ENCODE peak calls at places on chromosome 12, in nine cellular contexts. A is H9, W is Karpas-422, G is heart right ventricle, L is suprapubic skin, Q is right cardiac atrium, S is ovary, I is lung, Z is adrenal gland. O is an unnamed sample. For H3K4me1 and H3K27me3, the result is how much of the 10 kb centered on the place peaks cover.

GRCh38 chr12:81450920-81451739 is 308.0 kb downstream of the PPFIA2 start:
- DNase-seq in A (peak), W (peak), G (no peak), L (no peak), Q (no peak), S (no peak), I (peak), Z (no peak), O (peak)

GRCh38 chr12:124625867-124626675 is 58.7 kb upstream of the NCOR2 start:
- DNase-seq in A (no peak), W (no peak), G (peak), L (peak), Q (peak), S (peak), I (peak), Z (peak), O (peak)

GRCh38 chr12:131096681-131097181 is 143.0 kb downstream of the ADGRD1 start:
- DNase-seq in A (peak), W (no peak), G (peak), L (peak), Q (no peak), S (peak), I (no peak), Z (peak), O (no peak)

GRCh38 chr12:108106599-108106998 is 22.5 kb upstream of the WSCD2 start:
- DNase-seq in A (no peak), W (no peak), G (no peak), L (no peak), Q (no peak), S (no peak), I (no peak), Z (no peak), O (no peak)

GRCh38 chr12:32611986-32612385 is 67.1 kb upstream of the DNM1L start:
- DNase-seq in A (no peak), W (no peak), G (no peak), L (no peak), Q (peak), S (no peak), I (no peak), Z (no peak), O (no peak)

GRCh38 chr12:66638666-66639065 is 40.2 kb downstream of the GRIP1 start:
- DNase-seq in A (no peak), W (no peak), G (no peak), L (no peak), Q (no peak), S (no peak), I (no peak), Z (no peak), O (peak)

GRCh38 chr12:132617822-132618682 is 524 bp upstream of the P2RX2 start:
- DNase-seq in A (peak), W (no peak), G (no peak), L (no peak), Q (no peak), S (no peak), I (no peak), Z (no peak), O (no peak)

GRCh38 chr12:10190558-10191388 is 11.9 kb downstream of the TMEM52B start:
- DNase-seq in A (peak), W (peak), G (peak), L (no peak), Q (peak), S (no peak), I (peak), Z (peak), O (peak)

GRCh38 chr12:88897723-88898122 is 317.5 kb upstream of the KITLG start:
- DNase-seq in A (no peak), W (no peak), G (no peak), L (no peak), Q (no peak), S (no peak), I (no peak), Z (no peak), O (peak)

GRCh38 chr12:128840862-128841468 is 12.3 kb upstream of the GLT1D1 start:
- DNase-seq in A (no peak), W (no peak), G (no peak), L (no peak), Q (no peak), S (no peak), I (no peak), Z (no peak), O (no peak)

GRCh38 chr12:69068431-69068830 is 135.5 kb upstream of the CPM start:
- DNase-seq in A (no peak), W (no peak), G (no peak), L (no peak), Q (no peak), S (no peak), I (peak), Z (no peak), O (no peak)

GRCh38 chr12:85530486-85530885 is 250.5 kb downstream of the ALX1 start:
- DNase-seq in A (no peak), W (no peak), G (no peak), L (no peak), Q (no peak), S (no peak), I (no peak), Z (no peak), O (no peak)

GRCh38 chr12:82728710-82729109 is 42.0 kb downstream of the TMTC2 start:
- DNase-seq in A (no peak), W (no peak), G (no peak), L (no peak), Q (peak), S (no peak), I (no peak), Z (no peak), O (no peak)

GRCh38 chr12:22719745-22720144 is 94.8 kb downstream of the ETNK1 start:
- DNase-seq in A (no peak), W (no peak), G (no peak), L (no peak), Q (no peak), S (no peak), I (no peak), Z (no peak), O (no peak)

GRCh38 chr12:48890657-48891418 is 25.2 kb upstream of the RND1 start:
- DNase-seq in A (peak), W (peak), G (peak), L (peak), Q (peak), S (peak), I (peak), Z (peak), O (peak)

GRCh38 chr12:122187466-122187865 is 4.5 kb downstream of the LRRC43 start:
- DNase-seq in A (peak), W (no peak), G (no peak), L (no peak), Q (no peak), S (no peak), I (no peak), Z (no peak), O (peak)

GRCh38 chr12:13561923-13562322 is 365.4 kb downstream of the EMP1 start:
- DNase-seq in A (no peak), W (no peak), G (no peak), L (no peak), Q (no peak), S (no peak), I (no peak), Z (no peak), O (no peak)

GRCh38 chr12:92404921-92405320 is 259.3 kb upstream of the BTG1 start:
- DNase-seq in A (no peak), W (no peak), G (no peak), L (no peak), Q (no peak), S (no peak), I (no peak), Z (no peak), O (no peak)
- H3K4me1 ChIP-seq in A (under half), W (under half), G (under half), L (under half), Q (under half), S (under half), I (under half), Z (under half), O (under half)

GRCh38 chr12:53985900-53986685 is 1.1 kb downstream of the HOXC10 start:
- DNase-seq in A (peak), W (no peak), G (no peak), L (no peak), Q (no peak), S (peak), I (no peak), Z (no peak), O (no peak)
- H3K27me3 ChIP-seq in A (half or more), W (under half), G (half or more), L (half or more), Q (under half), S (under half), I (under half), Z (half or more), O (under half)

DNA sequence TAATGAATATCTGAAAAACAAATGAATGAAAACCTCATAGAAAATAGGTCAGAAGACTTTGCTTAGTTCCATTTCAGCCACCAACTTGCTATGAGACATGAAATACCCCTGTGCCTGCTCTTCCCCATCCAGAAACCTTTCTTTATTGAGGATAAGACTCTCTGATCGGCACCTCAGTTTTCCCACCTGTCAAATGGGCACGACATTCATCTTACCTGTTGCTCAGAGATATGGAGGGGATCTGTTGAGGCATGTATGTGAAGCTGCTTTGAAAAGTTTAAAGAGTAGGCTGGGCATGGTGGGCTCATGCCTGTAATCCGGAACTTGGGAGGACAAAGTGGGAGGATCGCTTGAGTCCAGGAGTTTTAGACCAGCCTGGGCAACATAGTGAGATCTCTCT is 41.8 kb downstream of the MAP1LC3B2 start:
- DNase-seq in A (no peak), W (no peak), G (no peak), L (no peak), Q (no peak), S (no peak), I (no peak), Z (no peak), O (no peak)
- H3K4me1 ChIP-seq in A (under half), W (under half), G (under half), L (under half), Q (under half), S (under half), I (under half), Z (under half), O (under half)

GRCh38 chr12:57740656-57741412 is 2.3 kb upstream of the AGAP2 start:
- DNase-seq in A (peak), W (peak), G (no peak), L (no peak), Q (no peak), S (no peak), I (no peak), Z (no peak), O (peak)
- H3K27me3 ChIP-seq in A (under half), W (under half), G (under half), L (under half), Q (under half), S (under half), I (under half), Z (under half), O (half or more)

GRCh38 chr12:109999649-109999971 is 380 bp downstream of the ANKRD13A start:
- DNase-seq in A (no peak), W (no peak), G (no peak), L (peak), Q (no peak), S (no peak), I (no peak), Z (no peak), O (no peak)
- H3K4me1 ChIP-seq in A (under half), W (half or more), G (under half), L (half or more), Q (under half), S (under half), I (under half), Z (under half), O (under half)

DNA sequence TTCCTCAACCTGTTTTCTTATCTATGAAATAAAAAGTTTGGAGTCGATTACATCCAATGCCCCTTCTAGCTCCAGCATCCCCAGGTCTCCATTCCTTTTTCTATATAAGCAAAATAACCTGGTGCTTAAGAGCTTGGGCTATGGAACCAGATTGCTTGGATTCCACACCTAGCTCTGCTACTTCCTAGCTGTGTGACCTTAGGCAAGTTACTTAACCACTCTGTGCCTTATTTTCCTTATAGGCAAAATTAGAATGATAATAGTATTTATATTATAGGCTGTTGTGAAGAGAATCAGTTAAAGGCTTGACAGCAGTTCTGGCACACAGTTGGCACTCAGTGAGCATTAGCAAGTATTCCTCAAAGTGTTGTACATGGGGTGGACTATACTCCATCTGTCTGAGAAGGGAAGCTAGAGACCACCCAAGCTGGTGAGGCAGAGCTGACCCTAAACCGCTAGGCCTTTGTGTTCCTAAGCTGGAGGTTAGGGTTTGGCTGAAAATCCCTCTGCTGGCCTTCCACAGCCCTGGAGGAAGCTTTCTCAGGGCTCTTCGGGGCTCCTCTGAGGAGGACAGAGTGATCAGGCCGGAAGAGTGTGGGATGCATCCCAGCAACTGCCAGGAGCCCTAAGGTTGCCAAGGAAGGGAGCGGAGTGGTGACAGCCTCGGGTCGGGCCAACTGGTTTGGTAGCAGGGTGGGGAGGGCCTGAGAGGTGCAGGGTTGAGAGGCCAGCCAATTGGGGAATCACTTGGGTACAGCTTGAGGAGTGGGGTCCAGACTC is 6.0 kb upstream of the KRT4 start:
- DNase-seq in A (no peak), W (no peak), G (no peak), L (no peak), Q (no peak), S (no peak), I (no peak), Z (no peak), O (no peak)
- H3K27me3 ChIP-seq in A (under half), W (under half), G (under half), L (under half), Q (under half), S (under half), I (under half), Z (under half), O (under half)

GRCh38 chr12:111759991-111760390 is 6.7 kb upstream of the ALDH2 start:
- DNase-seq in A (no peak), W (no peak), G (no peak), L (no peak), Q (no peak), S (no peak), I (no peak), Z (no peak), O (peak)
- H3K4me1 ChIP-seq in A (under half), W (half or more), G (under half), L (under half), Q (under half), S (under half), I (under half), Z (under half), O (under half)

DNA sequence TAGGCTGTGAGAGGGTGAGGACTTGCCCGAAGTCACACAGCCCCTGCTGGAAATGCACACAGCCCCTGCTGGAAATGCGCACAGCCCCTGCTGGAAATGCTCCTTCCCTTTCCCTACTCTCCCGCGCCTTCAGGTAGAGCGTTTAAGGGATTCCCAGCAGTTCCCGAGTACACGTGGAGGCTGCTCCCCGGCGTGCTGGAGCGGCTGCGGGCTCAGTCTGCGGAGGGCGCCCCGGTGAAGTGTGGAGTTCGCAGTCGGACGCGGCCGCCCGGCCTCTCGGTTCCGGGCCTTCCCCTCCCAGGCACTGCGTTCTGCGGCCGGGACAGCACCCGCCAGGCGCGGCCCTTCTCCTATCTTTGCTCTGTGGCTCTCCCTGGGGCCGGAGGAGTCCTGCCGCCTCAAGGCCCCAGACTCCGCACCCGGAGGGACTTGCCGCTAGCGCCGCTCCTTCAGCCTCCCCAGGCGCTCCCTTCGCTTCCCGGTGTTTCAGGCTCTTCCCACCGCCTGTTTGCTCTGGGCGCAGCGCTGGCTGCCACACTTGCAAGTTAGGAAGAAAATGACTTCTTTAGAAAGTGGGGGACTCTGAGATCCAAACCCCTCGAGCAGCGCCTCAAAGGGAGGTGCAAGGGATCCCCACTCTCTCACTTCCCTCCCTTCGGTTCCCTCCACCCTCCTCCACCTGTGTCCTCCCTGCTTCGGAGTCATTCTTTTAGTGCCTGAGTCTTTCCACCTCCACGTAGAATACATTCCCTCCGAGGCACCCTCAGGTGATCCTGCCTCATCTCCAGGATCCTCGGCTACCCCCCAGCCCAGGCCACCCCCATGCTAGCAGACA is 8.3 kb upstream of the TBX5 start:
- DNase-seq in A (no peak), W (no peak), G (no peak), L (no peak), Q (peak), S (no peak), I (no peak), Z (no peak), O (no peak)
- H3K27me3 ChIP-seq in A (half or more), W (under half), G (half or more), L (half or more), Q (under half), S (under half), I (under half), Z (half or more), O (under half)

GRCh38 chr12:47881826-47882427 is 22.9 kb downstream of the VDR start:
- DNase-seq in A (no peak), W (no peak), G (no peak), L (peak), Q (no peak), S (no peak), I (peak), Z (no peak), O (no peak)

GRCh38 chr12:47885012-47885501 is 19.7 kb downstream of the VDR start:
- DNase-seq in A (no peak), W (no peak), G (no peak), L (no peak), Q (no peak), S (no peak), I (no peak), Z (no peak), O (no peak)

GRCh38 chr12:47884501-47884900 is 20.3 kb downstream of the VDR start:
- DNase-seq in A (no peak), W (no peak), G (no peak), L (no peak), Q (no peak), S (no peak), I (no peak), Z (no peak), O (no peak)

GRCh38 chr12:47882796-47883546 is 21.8 kb downstream of the VDR start:
- DNase-seq in A (no peak), W (no peak), G (no peak), L (no peak), Q (peak), S (no peak), I (peak), Z (peak), O (no peak)

GRCh38 chr12:47883663-47884195 is 21.1 kb downstream of the VDR start:
- DNase-seq in A (no peak), W (no peak), G (no peak), L (no peak), Q (no peak), S (no peak), I (no peak), Z (no peak), O (no peak)
- H3K4me1 ChIP-seq in A (under half), W (under half), G (under half), L (under half), Q (under half), S (under half), I (under half), Z (under half), O (under half)

GRCh38 chr12:57222286-57223190 is 5.9 kb downstream of the NXPH4 start:
- DNase-seq in A (no peak), W (no peak), G (no peak), L (no peak), Q (no peak), S (no peak), I (no peak), Z (no peak), O (no peak)
- H3K27me3 ChIP-seq in A (half or more), W (under half), G (half or more), L (half or more), Q (under half), S (under half), I (under half), Z (half or more), O (under half)

O was measured in SJCRH30.